ENCODE peak calls at places on chromosome 1, in eight cellular contexts. One of them, this sample, is unnamed.

GRCh38 chr1:47963568-47963973 is 33.6 kb downstream of the TRABD2B start:
- DNase-seq in RWPE1: no peak
- DNase-seq in HFFc6: no peak
- DNase-seq in cardiac fibroblast: peak
- DNase-seq in WTC11: no peak
- DNase-seq in psoas muscle: no peak
- DNase-seq in IMR-90: no peak
- DNase-seq in progenitor cell of endocrine pancreas: no peak
- DNase-seq in this sample: no peak

GRCh38 chr1:52502789-52503188 is 50.1 kb downstream of the TUT4 start:
- DNase-seq in WTC11: no peak
- DNase-seq in progenitor cell of endocrine pancreas: no peak
- DNase-seq in psoas muscle: no peak
- DNase-seq in IMR-90: no peak
- DNase-seq in HFFc6: no peak
- DNase-seq in RWPE1: no peak
- DNase-seq in cardiac fibroblast: no peak
- DNase-seq in this sample: no peak

GRCh38 chr1:207908112-207908734 is 2.7 kb downstream of the CD34 start:
- DNase-seq in IMR-90: no peak
- DNase-seq in psoas muscle: peak
- DNase-seq in HFFc6: no peak
- DNase-seq in progenitor cell of endocrine pancreas: no peak
- DNase-seq in RWPE1: no peak
- DNase-seq in cardiac fibroblast: peak
- DNase-seq in WTC11: no peak
- DNase-seq in this sample: no peak

GRCh38 chr1:182756423-182756822 is 33.1 kb upstream of the NPL start:
- DNase-seq in HFFc6: no peak
- DNase-seq in RWPE1: no peak
- DNase-seq in WTC11: no peak
- DNase-seq in IMR-90: no peak
- DNase-seq in psoas muscle: no peak
- DNase-seq in cardiac fibroblast: no peak
- DNase-seq in progenitor cell of endocrine pancreas: no peak
- DNase-seq in this sample: no peak

GRCh38 chr1:223556414-223557124 is 108.9 kb downstream of the CAPN8 start:
- DNase-seq in HFFc6: peak
- DNase-seq in cardiac fibroblast: peak
- DNase-seq in IMR-90: peak
- DNase-seq in progenitor cell of endocrine pancreas: peak
- DNase-seq in RWPE1: peak
- DNase-seq in WTC11: peak
- DNase-seq in psoas muscle: peak
- DNase-seq in this sample: peak

GRCh38 chr1:198669023-198669698 is 30.3 kb downstream of the PTPRC start:
- DNase-seq in psoas muscle: no peak
- DNase-seq in cardiac fibroblast: peak
- DNase-seq in WTC11: no peak
- DNase-seq in RWPE1: peak
- DNase-seq in HFFc6: peak
- DNase-seq in progenitor cell of endocrine pancreas: no peak
- DNase-seq in IMR-90: peak
- DNase-seq in this sample: peak

GRCh38 chr1:244862354-244862698 is 2.0 kb downstream of the HNRNPU start:
- DNase-seq in progenitor cell of endocrine pancreas: no peak
- DNase-seq in RWPE1: no peak
- DNase-seq in WTC11: no peak
- DNase-seq in cardiac fibroblast: no peak
- DNase-seq in IMR-90: no peak
- DNase-seq in HFFc6: no peak
- DNase-seq in psoas muscle: no peak
- DNase-seq in this sample: no peak

GRCh38 chr1:40266786-40267535 is 8.9 kb downstream of the ZMPSTE24 start:
- DNase-seq in cardiac fibroblast: no peak
- DNase-seq in RWPE1: no peak
- DNase-seq in psoas muscle: no peak
- DNase-seq in IMR-90: no peak
- DNase-seq in progenitor cell of endocrine pancreas: no peak
- DNase-seq in WTC11: no peak
- DNase-seq in HFFc6: no peak
- DNase-seq in this sample: no peak

GRCh38 chr1:200738733-200739498 is at the start of gene CAMSAP2:
- DNase-seq in HFFc6: peak
- DNase-seq in IMR-90: peak
- DNase-seq in psoas muscle: peak
- DNase-seq in progenitor cell of endocrine pancreas: peak
- DNase-seq in WTC11: peak
- DNase-seq in cardiac fibroblast: peak
- DNase-seq in RWPE1: peak
- DNase-seq in this sample: peak

GRCh38 chr1:53130598-53130877 is 11.9 kb downstream of the SLC1A7 start:
- DNase-seq in IMR-90: no peak
- DNase-seq in HFFc6: no peak
- DNase-seq in WTC11: no peak
- DNase-seq in cardiac fibroblast: no peak
- DNase-seq in RWPE1: no peak
- DNase-seq in progenitor cell of endocrine pancreas: no peak
- DNase-seq in psoas muscle: peak
- DNase-seq in this sample: no peak

GRCh38 chr1:234721476-234722266 is 111.7 kb upstream of the IRF2BP2 start:
- DNase-seq in WTC11: no peak
- DNase-seq in progenitor cell of endocrine pancreas: no peak
- DNase-seq in psoas muscle: no peak
- DNase-seq in IMR-90: peak
- DNase-seq in RWPE1: no peak
- DNase-seq in HFFc6: peak
- DNase-seq in cardiac fibroblast: peak
- DNase-seq in this sample: peak

GRCh38 chr1:90074555-90075315 is 79.8 kb downstream of the ZNF326 start:
- DNase-seq in progenitor cell of endocrine pancreas: no peak
- DNase-seq in WTC11: no peak
- DNase-seq in psoas muscle: no peak
- DNase-seq in HFFc6: no peak
- DNase-seq in IMR-90: no peak
- DNase-seq in cardiac fibroblast: no peak
- DNase-seq in RWPE1: no peak
- DNase-seq in this sample: no peak

GRCh38 chr1:110874303-110875215 is 1.6 kb downstream of the CD53 start:
- DNase-seq in psoas muscle: no peak
- DNase-seq in progenitor cell of endocrine pancreas: no peak
- DNase-seq in cardiac fibroblast: no peak
- DNase-seq in HFFc6: no peak
- DNase-seq in RWPE1: no peak
- DNase-seq in WTC11: no peak
- DNase-seq in IMR-90: no peak
- DNase-seq in this sample: no peak

GRCh38 chr1:215476541-215476940 is 90.6 kb upstream of the KCTD3 start:
- DNase-seq in psoas muscle: no peak
- DNase-seq in HFFc6: peak
- DNase-seq in WTC11: no peak
- DNase-seq in progenitor cell of endocrine pancreas: no peak
- DNase-seq in RWPE1: no peak
- DNase-seq in cardiac fibroblast: peak
- DNase-seq in IMR-90: peak
- DNase-seq in this sample: no peak

DNA sequence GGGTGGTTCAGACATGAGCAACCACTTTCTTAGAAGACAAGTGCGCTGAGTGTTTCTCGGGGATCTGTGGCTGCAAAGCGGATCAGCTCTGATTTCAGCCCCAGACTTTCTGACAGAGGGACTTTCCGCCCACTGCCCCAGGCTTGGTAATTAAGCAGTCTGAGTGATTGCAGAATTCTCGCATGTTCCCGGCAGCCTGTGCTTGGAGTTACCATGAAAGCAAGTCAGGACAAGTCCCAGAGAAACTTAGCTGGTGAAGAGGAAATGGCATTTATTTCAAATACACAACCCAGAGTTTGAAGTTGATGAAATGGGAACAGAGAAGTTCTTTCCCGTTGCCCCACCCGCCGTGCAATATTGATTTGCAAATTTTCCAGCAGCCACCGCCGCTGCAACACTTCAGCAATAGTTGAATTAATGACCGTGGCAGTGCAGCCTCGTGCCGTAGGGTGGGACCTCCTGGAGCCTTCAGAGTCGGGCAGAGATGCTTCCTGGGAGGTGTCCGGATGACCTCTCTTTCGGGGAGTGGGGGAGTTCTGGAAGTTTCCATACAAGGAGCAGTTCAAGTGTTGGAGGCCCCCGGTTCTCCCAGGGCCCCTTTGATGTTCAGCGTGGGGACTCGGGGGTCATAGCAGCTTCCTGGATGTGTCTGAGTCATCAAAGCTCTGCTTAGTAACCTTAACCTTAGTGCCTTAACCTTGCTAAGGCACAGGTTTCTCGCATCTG is 134.7 kb downstream of the KAZN start:
- DNase-seq in HFFc6: no peak
- DNase-seq in IMR-90: no peak
- DNase-seq in cardiac fibroblast: no peak
- DNase-seq in psoas muscle: no peak
- DNase-seq in WTC11: peak
- DNase-seq in RWPE1: peak
- DNase-seq in progenitor cell of endocrine pancreas: no peak
- DNase-seq in this sample: no peak
- TF ChIP-seq CTCF in HFFc6: no peak
- TF ChIP-seq CTCF in IMR-90: no peak
- TF ChIP-seq CTCF in cardiac fibroblast: no peak
- TF ChIP-seq CTCF in psoas muscle: no peak
- TF ChIP-seq CTCF in WTC11: no peak
- TF ChIP-seq CTCF in RWPE1: no peak
- TF ChIP-seq CTCF in progenitor cell of endocrine pancreas: no peak
- TF ChIP-seq CTCF in this sample: no peak

GRCh38 chr1:203346060-203346754 is 4.7 kb downstream of the FMOD start:
- DNase-seq in RWPE1: no peak
- DNase-seq in IMR-90: no peak
- DNase-seq in WTC11: no peak
- DNase-seq in cardiac fibroblast: no peak
- DNase-seq in psoas muscle: no peak
- DNase-seq in HFFc6: no peak
- DNase-seq in progenitor cell of endocrine pancreas: no peak
- DNase-seq in this sample: peak
- TF ChIP-seq CTCF in RWPE1: no peak
- TF ChIP-seq CTCF in IMR-90: no peak
- TF ChIP-seq CTCF in WTC11: no peak
- TF ChIP-seq CTCF in cardiac fibroblast: no peak
- TF ChIP-seq CTCF in psoas muscle: no peak
- TF ChIP-seq CTCF in HFFc6: peak
- TF ChIP-seq CTCF in progenitor cell of endocrine pancreas: no peak
- TF ChIP-seq CTCF in this sample: peak

DNA sequence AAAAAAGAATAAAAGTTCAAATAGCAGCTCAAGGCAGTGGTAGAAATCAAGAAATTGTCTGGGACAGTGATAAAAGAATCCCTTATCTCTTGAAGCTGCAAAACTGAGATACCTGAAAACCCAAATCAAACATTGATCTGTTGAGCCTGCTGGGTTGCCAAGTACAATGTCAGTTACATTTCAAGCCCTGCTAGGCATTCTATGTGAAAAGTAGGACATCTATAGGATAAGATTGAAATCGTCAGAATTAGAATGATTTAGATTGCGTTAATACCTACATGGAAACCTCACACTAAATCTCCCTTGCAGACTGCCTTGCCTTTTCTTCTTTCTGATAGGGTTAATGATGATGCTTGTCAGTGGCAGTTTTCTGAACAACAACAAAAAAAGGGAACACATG is 1684.4 kb upstream of the B3GALT2 start:
- DNase-seq in WTC11: no peak
- DNase-seq in RWPE1: no peak
- DNase-seq in progenitor cell of endocrine pancreas: no peak
- DNase-seq in psoas muscle: no peak
- DNase-seq in HFFc6: no peak
- DNase-seq in IMR-90: no peak
- DNase-seq in cardiac fibroblast: no peak
- DNase-seq in this sample: no peak
- TF ChIP-seq CTCF in WTC11: no peak
- TF ChIP-seq CTCF in RWPE1: no peak
- TF ChIP-seq CTCF in progenitor cell of endocrine pancreas: no peak
- TF ChIP-seq CTCF in psoas muscle: no peak
- TF ChIP-seq CTCF in HFFc6: no peak
- TF ChIP-seq CTCF in IMR-90: no peak
- TF ChIP-seq CTCF in cardiac fibroblast: no peak
- TF ChIP-seq CTCF in this sample: no peak

GRCh38 chr1:7378346-7379130 is 392.6 kb upstream of the VAMP3 start:
- DNase-seq in WTC11: no peak
- DNase-seq in progenitor cell of endocrine pancreas: no peak
- DNase-seq in HFFc6: no peak
- DNase-seq in IMR-90: no peak
- DNase-seq in psoas muscle: no peak
- DNase-seq in RWPE1: no peak
- DNase-seq in cardiac fibroblast: no peak
- DNase-seq in this sample: no peak
- TF ChIP-seq CTCF in WTC11: no peak
- TF ChIP-seq CTCF in progenitor cell of endocrine pancreas: no peak
- TF ChIP-seq CTCF in HFFc6: no peak
- TF ChIP-seq CTCF in IMR-90: no peak
- TF ChIP-seq CTCF in psoas muscle: no peak
- TF ChIP-seq CTCF in RWPE1: no peak
- TF ChIP-seq CTCF in cardiac fibroblast: no peak
- TF ChIP-seq CTCF in this sample: no peak

GRCh38 chr1:32104127-32104526 is 3.7 kb upstream of the KPNA6 start:
- DNase-seq in psoas muscle: no peak
- DNase-seq in RWPE1: no peak
- DNase-seq in IMR-90: no peak
- DNase-seq in HFFc6: no peak
- DNase-seq in cardiac fibroblast: no peak
- DNase-seq in progenitor cell of endocrine pancreas: no peak
- DNase-seq in WTC11: no peak
- DNase-seq in this sample: no peak
- TF ChIP-seq CTCF in psoas muscle: no peak
- TF ChIP-seq CTCF in RWPE1: no peak
- TF ChIP-seq CTCF in IMR-90: no peak
- TF ChIP-seq CTCF in HFFc6: no peak
- TF ChIP-seq CTCF in cardiac fibroblast: no peak
- TF ChIP-seq CTCF in progenitor cell of endocrine pancreas: no peak
- TF ChIP-seq CTCF in WTC11: no peak
- TF ChIP-seq CTCF in this sample: no peak

DNA sequence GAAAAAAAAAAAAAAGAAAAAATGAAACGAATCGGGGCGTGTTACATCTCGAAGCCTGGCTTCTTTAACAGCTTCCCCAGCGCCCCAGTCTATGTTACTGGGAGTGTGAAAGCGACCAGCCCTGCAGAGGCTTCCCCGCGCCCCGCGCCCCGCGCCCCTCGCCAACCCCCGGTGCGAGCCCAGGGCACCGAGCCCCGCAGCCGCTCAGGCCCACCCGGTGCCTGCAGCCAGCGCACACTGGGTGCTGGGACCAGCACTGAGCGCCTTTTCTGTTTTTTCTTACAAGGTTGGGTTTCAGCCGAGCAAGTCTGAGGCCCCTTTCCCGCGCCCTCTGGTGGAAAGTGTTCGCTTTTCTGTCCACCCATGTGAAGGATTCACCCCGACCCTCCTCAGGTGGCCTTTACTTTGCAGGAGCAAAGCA is 42.1 kb upstream of the ZNF496 start:
- DNase-seq in IMR-90: peak
- DNase-seq in WTC11: peak
- DNase-seq in cardiac fibroblast: peak
- DNase-seq in psoas muscle: peak
- DNase-seq in RWPE1: peak
- DNase-seq in HFFc6: no peak
- DNase-seq in progenitor cell of endocrine pancreas: peak
- DNase-seq in this sample: peak
- TF ChIP-seq CTCF in IMR-90: peak
- TF ChIP-seq CTCF in WTC11: peak
- TF ChIP-seq CTCF in cardiac fibroblast: peak
- TF ChIP-seq CTCF in psoas muscle: peak
- TF ChIP-seq CTCF in RWPE1: no peak
- TF ChIP-seq CTCF in HFFc6: peak
- TF ChIP-seq CTCF in progenitor cell of endocrine pancreas: peak
- TF ChIP-seq CTCF in this sample: peak

This sample was measured in astrocyte of the spinal cord.